ENCODE peak calls at places on chromosomes 12 and 14, in nine cellular contexts. D is AG09309; C is IMR-90; Z is HS-5; L is effector CD4-positive, alpha-beta T cell; U is NCI-H1930; I is A549; V is RWPE1; K is posterior vena cava. Y is an unnamed sample.

GRCh38 chr14:100121643-100122480 is 37.6 kb downstream of the DEGS2 start:
- DNase-seq in D (no peak), C (no peak), Z (no peak), L (no peak), U (no peak), I (no peak), V (no peak), K (no peak), Y (no peak)

GRCh38 chr14:101119830-101120571 is 216.5 kb upstream of the RTL1 start:
- DNase-seq in D (no peak), C (peak), Z (no peak), L (no peak), U (no peak), I (no peak), V (no peak), K (peak), Y (no peak)

GRCh38 chr14:75864352-75864751 is 117.4 kb downstream of the TGFB3 start:
- DNase-seq in D (no peak), C (peak), Z (peak), L (no peak), U (no peak), I (no peak), V (peak), K (no peak), Y (peak)

GRCh38 chr14:59481407-59482119 is 2.6 kb downstream of the L3HYPDH start:
- DNase-seq in D (no peak), C (peak), Z (peak), L (no peak), U (no peak), I (peak), V (peak), K (no peak), Y (no peak)

GRCh38 chr14:73245401-73246325 is 8.4 kb downstream of the PAPLN start:
- DNase-seq in D (no peak), C (no peak), Z (no peak), L (peak), U (no peak), I (no peak), V (peak), K (peak), Y (peak)

GRCh38 chr14:51473808-51474207 is 177.9 kb upstream of the FRMD6 start:
- DNase-seq in D (peak), C (peak), Z (peak), L (no peak), U (no peak), I (no peak), V (peak), K (no peak), Y (no peak)

GRCh38 chr12:3752096-3752709 is 706 bp downstream of the CRACR2A start:
- DNase-seq in D (no peak), C (no peak), Z (peak), L (peak), U (no peak), I (no peak), V (no peak), K (peak), Y (peak)

GRCh38 chr14:103527408-103528157 is 1.4 kb upstream of the TRMT61A start:
- DNase-seq in D (no peak), C (no peak), Z (no peak), L (no peak), U (no peak), I (no peak), V (no peak), K (no peak), Y (no peak)

GRCh38 chr12:115670869-115671268 is 606.6 kb downstream of the MED13L start:
- DNase-seq in D (no peak), C (no peak), Z (no peak), L (no peak), U (no peak), I (no peak), V (no peak), K (no peak), Y (no peak)

GRCh38 chr14:64229489-64229888 is 64.7 kb downstream of the ESR2 start:
- DNase-seq in D (no peak), C (no peak), Z (no peak), L (no peak), U (no peak), I (no peak), V (no peak), K (no peak), Y (no peak)

GRCh38 chr14:74932401-74932901 is 9.4 kb upstream of the RPS6KL1 start:
- DNase-seq in D (no peak), C (no peak), Z (no peak), L (no peak), U (no peak), I (no peak), V (no peak), K (peak), Y (no peak)

GRCh38 chr12:57765003-57765697 is 1.7 kb downstream of the CYP27B1 start:
- DNase-seq in D (no peak), C (peak), Z (no peak), L (peak), U (no peak), I (peak), V (peak), K (peak), Y (no peak)

Y was measured in foreskin melanocyte.